ENCODE peak calls at places on chromosome 10, in seven cellular contexts. E is IMR-90, K is pancreas, R is tibial artery, J is thoracic aorta, S is body of pancreas, W is suprapubic skin. M is an unnamed sample. For H3K9me3, the result is how much of the 10 kb centered on the place peaks cover.

GRCh38 chr10:43263551-43264323 is 3.1 kb downstream of the RASGEF1A start:
- DNase-seq in K (peak), J (no peak), E (no peak), R (no peak), W (peak), S (peak), M (no peak)

GRCh38 chr10:32893431-32893830 is 64.6 kb downstream of the ITGB1 start:
- DNase-seq in E (no peak), R (no peak), S (no peak), J (no peak), W (no peak), K (no peak), M (no peak)

GRCh38 chr10:13707156-13707881 is 120.6 kb downstream of the PRPF18 start:
- DNase-seq in E (peak), K (peak), R (peak), J (peak), S (peak), W (no peak), M (peak)

GRCh38 chr10:131910663-131911314 is 10.0 kb downstream of the PPP2R2D start:
- DNase-seq in W (no peak), E (no peak), J (no peak), S (no peak), R (peak), K (no peak), M (no peak)

GRCh38 chr10:72875250-72876055 is 18.1 kb upstream of the OIT3 start:
- DNase-seq in W (no peak), S (no peak), R (no peak), E (peak), J (no peak), K (no peak), M (no peak)

GRCh38 chr10:100065084-100065660 is 16.5 kb downstream of the CPN1 start:
- DNase-seq in S (no peak), R (no peak), J (no peak), E (no peak), W (no peak), K (no peak), M (no peak)

GRCh38 chr10:60430017-60430416 is 40.3 kb upstream of the ANK3 start:
- DNase-seq in E (peak), W (no peak), R (no peak), K (no peak), S (no peak), J (no peak), M (no peak)

GRCh38 chr10:69952801-69953200 is 99.8 kb upstream of the MACROH2A2 start:
- DNase-seq in W (no peak), K (no peak), S (no peak), E (no peak), J (no peak), R (no peak), M (no peak)

GRCh38 chr10:109647627-109648026 is 275.7 kb downstream of the XPNPEP1 start:
- DNase-seq in K (no peak), S (no peak), W (no peak), E (no peak), R (no peak), J (no peak), M (no peak)

GRCh38 chr10:92407305-92408016 is 116.5 kb downstream of the MARCHF5 start:
- DNase-seq in W (no peak), R (no peak), S (no peak), E (no peak), J (no peak), K (no peak), M (no peak)

GRCh38 chr10:74078037-74078436 is 72.6 kb downstream of the AP3M1 start:
- DNase-seq in E (peak), R (no peak), J (no peak), S (no peak), K (no peak), W (no peak), M (no peak)

GRCh38 chr10:50993817-50994251 is 80.5 kb upstream of the PRKG1 start:
- DNase-seq in S (peak), R (no peak), J (no peak), E (peak), W (no peak), K (no peak), M (no peak)

GRCh38 chr10:22765660-22766547 is 51.5 kb upstream of the PIP4K2A start:
- DNase-seq in W (no peak), K (no peak), S (no peak), R (no peak), E (no peak), J (no peak), M (no peak)

GRCh38 chr10:60687679-60688078 is 90.6 kb upstream of the CDK1 start:
- DNase-seq in S (no peak), K (no peak), E (no peak), R (no peak), W (no peak), J (no peak), M (no peak)

GRCh38 chr10:24951201-24952145 is 933 bp downstream of the PRTFDC1 start:
- DNase-seq in E (no peak), J (no peak), W (no peak), K (no peak), R (no peak), S (no peak), M (no peak)

GRCh38 chr10:7853226-7853891 is 35.1 kb downstream of the TAF3 start:
- DNase-seq in E (no peak), W (no peak), S (no peak), J (no peak), R (no peak), K (no peak), M (no peak)

GRCh38 chr10:37703833-37704382 is 153.5 kb downstream of the ZNF248 start:
- DNase-seq in R (no peak), J (no peak), K (no peak), S (no peak), E (no peak), W (no peak), M (no peak)

GRCh38 chr10:37703074-37703473 is 154.3 kb downstream of the ZNF248 start:
- DNase-seq in J (no peak), S (no peak), W (no peak), R (no peak), K (no peak), E (no peak), M (no peak)

GRCh38 chr10:37700886-37701780 is 156.3 kb downstream of the ZNF248 start:
- DNase-seq in E (no peak), J (no peak), W (peak), K (no peak), R (peak), S (no peak), M (peak)

GRCh38 chr10:37704566-37704965 is 152.8 kb downstream of the ZNF248 start:
- DNase-seq in J (no peak), K (no peak), R (peak), S (no peak), W (no peak), E (no peak), M (no peak)

DNA sequence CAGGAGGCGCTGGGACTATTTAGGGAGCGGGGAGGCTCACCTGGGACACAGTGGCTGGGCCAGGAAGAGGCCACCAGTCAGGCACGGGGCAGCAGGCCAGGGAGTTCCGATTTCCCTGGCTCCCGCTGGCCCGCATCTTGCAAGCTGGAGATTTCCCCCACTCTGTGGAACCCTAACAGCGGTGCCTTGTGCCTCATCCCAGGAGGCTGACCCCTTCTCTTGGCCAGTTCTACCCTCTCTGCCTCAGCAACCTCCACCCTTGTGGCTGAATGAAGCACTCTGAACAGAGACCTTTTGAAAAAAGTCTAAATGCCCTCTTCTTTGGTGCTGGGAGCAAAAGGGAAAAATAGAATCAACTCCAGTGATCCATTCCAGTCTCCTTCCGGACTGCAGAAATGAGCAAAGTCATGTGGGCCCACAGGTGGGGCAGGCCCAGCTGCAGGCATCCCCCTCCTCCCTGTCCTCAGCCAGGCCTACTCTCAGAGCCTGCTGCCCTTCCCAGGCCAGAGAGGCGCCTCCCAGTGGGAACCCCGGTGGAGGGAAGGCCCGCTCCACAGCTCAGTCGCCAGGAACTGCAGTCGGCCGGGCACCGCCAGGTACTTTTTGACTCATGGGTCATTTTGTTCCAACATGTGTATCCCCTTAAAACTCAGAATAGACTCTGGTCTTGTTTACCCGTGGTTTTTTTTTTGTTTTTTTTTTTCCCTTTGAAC is 155.5 kb downstream of the ZNF248 start:
- DNase-seq in E (no peak), W (no peak), S (no peak), R (peak), J (no peak), K (no peak), M (peak)
- H3K9me3 ChIP-seq in E (under half), W (under half), S (under half), R (under half), J (under half), K (under half), M (under half)

GRCh38 chr10:37535459-37536246 is 321.8 kb downstream of the ZNF248 start:
- DNase-seq in S (no peak), W (no peak), J (no peak), E (no peak), K (no peak), R (no peak), M (no peak)

DNA sequence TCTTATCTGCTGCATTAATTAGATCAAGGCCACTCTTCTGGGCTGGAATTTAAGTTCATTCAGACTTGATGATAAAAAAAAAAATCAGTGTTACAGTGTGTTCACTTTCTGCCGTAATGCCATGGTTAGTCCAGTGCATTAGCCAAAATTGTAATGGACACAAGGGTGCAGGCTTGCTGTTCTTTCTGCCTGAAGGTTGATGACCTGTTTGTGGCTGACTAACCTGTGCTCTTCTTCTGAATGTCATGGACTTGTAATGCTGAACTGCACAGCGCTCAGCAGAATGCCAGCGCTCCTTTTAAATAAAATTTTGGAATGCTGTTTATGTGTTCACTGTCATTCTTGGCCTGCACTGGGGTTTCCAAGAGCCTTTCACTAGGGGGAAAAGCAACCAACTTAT is 323.2 kb downstream of the ZNF248 start:
- DNase-seq in S (no peak), W (no peak), K (no peak), E (no peak), R (no peak), J (no peak), M (no peak)
- H3K9me3 ChIP-seq in S (under half), W (under half), K (under half), E (under half), R (under half), J (under half), M (under half)

DNA sequence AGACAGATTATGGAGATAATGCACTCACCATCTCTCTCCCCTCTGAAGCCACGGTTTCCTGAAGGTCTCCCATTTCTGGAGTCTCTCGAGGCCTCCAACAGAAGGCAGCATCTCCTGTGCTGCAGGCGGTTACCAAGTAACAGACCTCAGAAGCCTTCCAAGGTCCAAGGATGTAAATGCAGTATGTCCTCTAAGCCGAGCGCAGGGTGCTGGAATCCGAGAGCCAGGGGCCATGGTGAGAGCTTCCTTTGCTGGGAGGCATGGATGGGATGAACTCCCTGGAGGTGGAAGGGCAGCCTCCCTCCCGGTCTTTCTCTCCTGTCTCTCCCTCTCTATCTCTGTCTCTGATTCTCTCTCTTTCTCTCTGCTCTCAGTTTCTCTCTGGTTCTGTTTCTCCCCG is 79.8 kb downstream of the ADARB2 start:
- DNase-seq in K (no peak), E (no peak), J (no peak), R (peak), S (no peak), W (no peak), M (no peak)
- H3K9me3 ChIP-seq in K (under half), E (under half), J (under half), R (under half), S (under half), W (under half), M (under half)

GRCh38 chr10:118793545-118793944 is 38.8 kb upstream of the CACUL1 start:
- DNase-seq in E (no peak), S (no peak), K (no peak), W (no peak), J (no peak), R (no peak), M (no peak)

GRCh38 chr10:118785566-118785965 is 30.8 kb upstream of the CACUL1 start:
- DNase-seq in E (no peak), W (no peak), R (no peak), S (no peak), J (no peak), K (no peak), M (no peak)

GRCh38 chr10:118792501-118792900 is 37.7 kb upstream of the CACUL1 start:
- DNase-seq in R (no peak), K (no peak), S (no peak), J (no peak), W (no peak), E (no peak), M (peak)

DNA sequence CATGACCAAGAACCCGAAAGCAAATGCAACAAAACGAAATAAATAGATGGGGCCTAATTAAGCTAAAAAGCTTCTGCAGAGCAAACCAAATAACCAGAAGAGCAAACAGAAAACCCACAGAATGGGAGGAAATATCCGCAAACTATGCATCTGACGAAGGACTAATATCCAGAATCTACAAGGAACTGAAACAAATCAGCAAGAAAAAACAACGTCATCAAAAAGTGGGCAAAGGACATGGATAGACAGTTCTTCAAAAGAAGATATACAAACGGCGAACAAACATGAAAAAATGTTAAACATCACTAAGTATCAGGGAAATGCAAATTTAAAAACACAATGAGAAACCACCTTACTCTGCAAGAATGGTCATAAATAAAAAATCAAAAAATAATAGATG is 35.3 kb upstream of the CACUL1 start:
- DNase-seq in J (no peak), R (no peak), W (no peak), E (no peak), S (no peak), K (no peak), M (no peak)
- H3K9me3 ChIP-seq in J (under half), R (under half), W (under half), E (under half), S (under half), K (under half), M (under half)